ENCODE peak calls at places on chromosomes 4 and X, in four cellular contexts. Y is GM12878, X is H1, W is HepG2. A is an unnamed sample.

GRCh38 chr4:183908284-183908683 is 3.2 kb downstream of the STOX2 start:
- DNase-seq in Y (no peak), X (no peak), W (no peak), A (no peak)

GRCh38 chr4:163233321-163233720 is 66.6 kb upstream of the NAF1 start:
- DNase-seq in Y (no peak), X (no peak), W (no peak), A (no peak)

GRCh38 chr4:101393256-101393655 is 45.9 kb upstream of the PPP3CA start:
- DNase-seq in Y (no peak), X (no peak), W (peak), A (no peak)

GRCh38 chrX:27565992-27566391 is 24.2 kb upstream of the DCAF8L2 start:
- DNase-seq in Y (no peak), X (no peak), W (peak), A (no peak)

GRCh38 chr4:46909078-46909477 is at the start of gene COX7B2:
- DNase-seq in Y (no peak), X (no peak), W (no peak), A (peak)

GRCh38 chrX:73728518-73729023 is 165.6 kb downstream of the CHIC1 start:
- DNase-seq in Y (no peak), X (no peak), W (no peak), A (no peak)

GRCh38 chr4:39770471-39770870 is 72.5 kb downstream of the UBE2K start:
- DNase-seq in Y (no peak), X (no peak), W (no peak), A (no peak)

GRCh38 chr4:24514808-24515207 is 69.5 kb downstream of the DHX15 start:
- DNase-seq in Y (no peak), X (no peak), W (no peak), A (no peak)

GRCh38 chr4:170097681-170098080 is 7.9 kb upstream of the AADAT start:
- DNase-seq in Y (no peak), X (no peak), W (no peak), A (no peak)

GRCh38 chr4:25580633-25581467 is 74.8 kb upstream of the SLC34A2 start:
- DNase-seq in Y (no peak), X (no peak), W (peak), A (no peak)

GRCh38 chrX:103417933-103418332 is 41.6 kb downstream of the BEX3 start:
- DNase-seq in Y (no peak), X (no peak), W (no peak), A (no peak)

GRCh38 chr4:187499961-187500360 is 495.6 kb upstream of the ZFP42 start:
- DNase-seq in Y (no peak), X (no peak), W (no peak), A (no peak)

GRCh38 chr4:121765941-121766538 is 1.1 kb upstream of the SMIM43 start:
- DNase-seq in Y (no peak), X (no peak), W (no peak), A (no peak)

GRCh38 chrX:101429934-101430333 is 21.9 kb downstream of the HNRNPH2 start:
- DNase-seq in Y (no peak), X (no peak), W (no peak), A (no peak)

GRCh38 chr4:21467551-21467950 is 481.0 kb downstream of the KCNIP4 start:
- DNase-seq in Y (no peak), X (no peak), W (no peak), A (no peak)

GRCh38 chr4:147547314-147548056 is 66.6 kb downstream of the EDNRA start:
- DNase-seq in Y (no peak), X (no peak), W (peak), A (no peak)

GRCh38 chr4:114677346-114677979 is 78.9 kb downstream of the UGT8 start:
- DNase-seq in Y (no peak), X (no peak), W (no peak), A (no peak)

GRCh38 chr4:114606240-114606639 is 7.6 kb downstream of the UGT8 start:
- DNase-seq in Y (no peak), X (no peak), W (no peak), A (no peak)

GRCh38 chr4:27921236-27921635 is 1060.6 kb downstream of the STIM2 start:
- DNase-seq in Y (no peak), X (no peak), W (no peak), A (no peak)

GRCh38 chrX:5733483-5733882 is 495.2 kb downstream of the NLGN4X start:
- DNase-seq in Y (no peak), X (no peak), W (no peak), A (no peak)

GRCh38 chr4:107866726-107867125 is 42.0 kb downstream of the SGMS2 start:
- DNase-seq in Y (no peak), X (no peak), W (no peak), A (no peak)

GRCh38 chr4:107862658-107863057 is 37.9 kb downstream of the SGMS2 start:
- DNase-seq in Y (no peak), X (no peak), W (peak), A (no peak)

GRCh38 chr4:107863850-107864371 is 39.2 kb downstream of the SGMS2 start:
- DNase-seq in Y (no peak), X (no peak), W (peak), A (no peak)

GRCh38 chr4:107858158-107858742 is 33.5 kb downstream of the SGMS2 start:
- DNase-seq in Y (no peak), X (no peak), W (no peak), A (no peak)

GRCh38 chr4:107863416-107863815 is 38.7 kb downstream of the SGMS2 start:
- DNase-seq in Y (no peak), X (no peak), W (no peak), A (no peak)
- TF ChIP-seq GABPA in Y (no peak), X (no peak), W (no peak), A (no peak)

GRCh38 chr4:153152453-153153338 is 51.5 kb upstream of the TRIM2 start:
- DNase-seq in Y (no peak), X (no peak), W (no peak), A (peak)

GRCh38 chr4:153153339-153153851 is 50.8 kb upstream of the TRIM2 start:
- DNase-seq in Y (no peak), X (no peak), W (no peak), A (no peak)

GRCh38 chr4:153151535-153152452 is 52.4 kb upstream of the TRIM2 start:
- DNase-seq in Y (no peak), X (no peak), W (no peak), A (peak)

GRCh38 chr4:153156263-153156662 is 48.0 kb upstream of the TRIM2 start:
- DNase-seq in Y (no peak), X (no peak), W (no peak), A (peak)

GRCh38 chr4:153154010-153154975 is 50.0 kb upstream of the TRIM2 start:
- DNase-seq in Y (no peak), X (no peak), W (no peak), A (no peak)
- TF ChIP-seq CBX5 in Y (no peak), X (no peak), W (no peak), A (no peak)

DNA sequence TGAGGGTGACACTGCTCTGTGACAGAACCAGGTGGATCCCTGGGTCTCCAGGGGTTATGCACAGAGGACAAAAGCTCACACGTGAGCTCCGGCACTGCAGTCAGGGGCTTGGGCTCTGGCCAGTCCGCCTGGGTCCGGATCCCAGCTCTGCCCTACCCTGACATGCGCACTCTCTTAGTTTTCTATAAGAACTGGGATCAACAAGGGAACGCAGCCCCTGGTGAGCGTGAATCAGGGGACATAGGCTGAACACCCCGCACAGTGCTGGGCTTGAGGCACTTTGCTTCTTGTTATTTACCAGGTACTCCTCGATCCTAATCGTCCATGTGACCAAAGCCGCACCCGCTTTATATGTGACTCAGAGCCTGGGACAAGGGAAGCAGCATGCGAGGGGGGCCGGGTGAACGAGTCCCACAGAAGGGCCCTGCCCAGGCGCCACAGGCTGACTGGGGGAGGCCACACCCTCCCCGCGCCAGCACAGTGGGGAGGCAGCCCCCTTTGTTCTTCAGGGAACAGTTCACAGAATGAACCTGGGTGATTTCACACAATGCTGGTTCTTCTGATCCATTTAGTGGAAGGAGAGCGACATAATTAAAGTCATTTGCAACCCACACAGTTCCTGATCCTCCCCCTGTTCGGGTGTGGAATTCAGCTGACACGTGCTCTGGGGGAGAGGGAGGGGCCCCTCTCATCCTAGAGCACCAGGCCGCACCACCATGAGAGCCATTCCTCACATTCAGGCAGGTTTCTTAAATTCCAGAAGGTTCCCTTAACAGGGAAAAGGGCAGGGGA is 55.5 kb downstream of the WFS1 start:
- DNase-seq in Y (no peak), X (no peak), W (no peak), A (no peak)
- TF ChIP-seq GABPA in Y (no peak), X (no peak), W (no peak), A (no peak)

DNA sequence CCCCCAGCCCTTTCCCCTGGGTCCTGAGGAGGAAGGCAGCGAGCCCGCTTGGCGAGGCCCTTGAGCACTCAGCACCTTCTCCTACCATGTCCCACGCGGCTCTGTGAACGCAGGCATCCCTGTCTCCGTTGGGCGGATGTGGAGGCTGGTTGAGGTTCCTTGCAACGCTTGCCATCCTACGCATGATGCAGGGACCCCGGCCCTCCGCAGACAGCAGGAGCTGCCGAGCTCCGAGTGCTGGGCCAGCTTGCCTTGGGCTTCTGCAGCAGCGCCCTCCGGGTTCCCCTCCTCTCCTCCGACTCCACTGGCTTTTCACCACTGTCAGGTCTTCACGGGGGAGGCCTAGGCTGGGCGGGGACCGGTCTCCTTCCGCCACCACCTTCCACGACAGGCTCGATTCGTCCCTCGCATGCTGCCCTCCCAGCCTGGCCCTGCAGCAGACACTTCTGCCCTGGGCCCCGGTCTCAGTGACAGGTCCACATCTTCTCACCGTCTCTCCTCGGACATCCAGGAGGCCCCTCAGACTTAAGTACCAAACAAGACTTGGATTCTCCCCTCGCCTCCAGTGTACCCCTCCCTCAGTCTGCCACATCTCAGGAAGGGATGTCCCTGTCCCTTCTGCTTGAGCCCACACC is 67.6 kb upstream of the HGFAC start:
- DNase-seq in Y (no peak), X (no peak), W (no peak), A (no peak)
- TF ChIP-seq CBX5 in Y (no peak), X (no peak), W (no peak), A (no peak)

GRCh38 chrX:29662759-29663503 is 552.4 kb upstream of the MAGEB2 start:
- DNase-seq in Y (peak), X (no peak), W (peak), A (peak)
- TF ChIP-seq GABPA in Y (no peak), X (no peak), W (no peak), A (no peak)

DNA sequence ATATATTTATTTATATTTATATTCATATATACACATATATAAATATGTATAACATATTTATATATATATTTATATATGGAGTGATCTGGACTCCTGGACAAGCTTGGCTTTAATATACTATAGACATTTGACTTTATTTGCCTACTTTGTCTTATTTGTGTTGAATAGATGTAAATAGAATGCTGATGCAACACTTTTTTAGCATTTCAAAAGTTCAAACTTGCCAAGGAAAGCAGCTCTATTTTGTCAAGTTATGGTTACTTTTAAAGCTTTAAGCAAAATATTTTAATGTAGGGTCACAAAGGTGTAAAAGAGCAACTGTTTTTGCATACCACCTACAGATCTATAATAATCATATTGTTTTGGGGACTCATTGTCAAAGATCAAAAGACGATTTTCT is 61.1 kb downstream of the FSTL5 start:
- DNase-seq in Y (no peak), X (no peak), W (no peak), A (no peak)
- TF ChIP-seq CBX5 in Y (no peak), X (no peak), W (no peak), A (no peak)

GRCh38 chr4:86450189-86450588 is 90.3 kb upstream of the MAPK10 start:
- DNase-seq in Y (no peak), X (no peak), W (no peak), A (no peak)

GRCh38 chr4:86449746-86450145 is 89.9 kb upstream of the MAPK10 start:
- DNase-seq in Y (no peak), X (no peak), W (no peak), A (no peak)

GRCh38 chr4:86451560-86452322 is 91.9 kb upstream of the MAPK10 start:
- DNase-seq in Y (no peak), X (no peak), W (no peak), A (no peak)

GRCh38 chr4:86452323-86452995 is 92.6 kb upstream of the MAPK10 start:
- DNase-seq in Y (no peak), X (no peak), W (no peak), A (no peak)

DNA sequence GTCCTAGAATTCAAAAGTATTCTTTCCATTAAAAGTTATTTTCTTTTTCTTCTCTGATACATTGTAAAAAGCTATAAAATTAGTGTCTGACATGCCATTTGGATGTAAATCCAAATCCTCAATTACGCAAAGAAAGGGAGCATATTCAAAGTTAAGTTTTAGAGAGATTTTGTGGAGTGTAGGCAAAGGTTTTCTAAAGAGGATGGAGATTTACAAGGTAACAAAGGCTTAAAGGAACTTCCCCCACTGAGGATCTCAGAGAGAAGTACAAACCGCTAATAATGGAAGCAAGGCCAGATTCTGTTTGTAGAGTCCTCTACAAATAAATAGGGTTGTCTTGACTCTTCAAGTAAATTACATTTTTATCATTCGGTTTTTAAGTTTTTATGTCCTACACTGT is 91.0 kb upstream of the MAPK10 start:
- DNase-seq in Y (no peak), X (no peak), W (no peak), A (no peak)
- TF ChIP-seq GABPA in Y (no peak), X (no peak), W (no peak), A (no peak)

GRCh38 chr4:109614015-109614414 is 54.0 kb downstream of the MCUB start:
- DNase-seq in Y (no peak), X (no peak), W (peak), A (no peak)

GRCh38 chr4:109609431-109609830 is 49.4 kb downstream of the MCUB start:
- DNase-seq in Y (no peak), X (no peak), W (no peak), A (no peak)

GRCh38 chr4:109614466-109614865 is 54.4 kb downstream of the MCUB start:
- DNase-seq in Y (no peak), X (no peak), W (no peak), A (no peak)

GRCh38 chr4:109607976-109608375 is 47.9 kb downstream of the MCUB start:
- DNase-seq in Y (no peak), X (no peak), W (no peak), A (no peak)

GRCh38 chr4:109611045-109611616 is 51.1 kb downstream of the MCUB start:
- DNase-seq in Y (no peak), X (no peak), W (peak), A (no peak)
- TF ChIP-seq CBX5 in Y (no peak), X (no peak), W (no peak), A (no peak)

GRCh38 chrX:139642241-139642927 is 65.6 kb downstream of the MCF2 start:
- DNase-seq in Y (no peak), X (no peak), W (no peak), A (no peak)

GRCh38 chrX:139647597-139647996 is 60.4 kb downstream of the MCF2 start:
- DNase-seq in Y (peak), X (no peak), W (no peak), A (no peak)
- TF ChIP-seq GABPA in Y (no peak), X (no peak), W (no peak), A (no peak)

GRCh38 chrX:95383778-95384177 is 1300.9 kb upstream of the DIAPH2 start:
- DNase-seq in Y (no peak), X (no peak), W (no peak), A (no peak)

DNA sequence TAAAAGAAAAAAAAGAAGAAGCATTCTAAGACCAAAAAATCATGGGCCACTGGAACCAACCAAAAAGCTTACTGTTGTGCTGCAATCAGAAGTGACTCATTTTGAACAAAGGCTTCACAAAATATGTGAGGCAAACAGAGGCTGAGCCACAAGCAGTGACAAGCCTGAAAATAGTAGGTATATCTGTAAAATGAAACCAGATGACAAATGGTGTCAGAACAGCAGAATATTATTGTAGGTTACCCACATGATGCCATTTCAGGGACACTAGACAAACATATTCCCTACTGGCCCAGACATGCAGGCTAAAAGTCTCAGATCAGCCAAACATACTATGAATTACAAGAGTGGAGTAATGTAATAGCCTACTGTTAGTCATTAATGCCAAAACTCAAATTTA is 1301.8 kb upstream of the DIAPH2 start:
- DNase-seq in Y (no peak), X (no peak), W (no peak), A (no peak)
- TF ChIP-seq CBX5 in Y (no peak), X (no peak), W (no peak), A (no peak)